ENCODE peak calls at places on chromosomes 11 and 22, in nine cellular contexts. T is AG04450, X is osteoblast, J is heart right ventricle, R is stomach, K is kidney epithelial cell, M is H1, G is right lobe of liver, P is right cardiac atrium. C is an unnamed sample.

GRCh38 chr11:113895367-113896155 is 9.0 kb upstream of the HTR3B start:
- DNase-seq in J (no peak), K (no peak), M (no peak), R (no peak), P (no peak), X (peak; percentile 23), G (no peak), T (no peak), C (peak; percentile 49)

GRCh38 chr11:78420796-78421209 is 3.2 kb upstream of the GAB2 start:
- DNase-seq in K (peak; percentile 65), P (peak; percentile 81), M (no peak), J (peak; percentile 56), X (peak; percentile 87), G (no peak), T (no peak), R (peak; percentile 42), C (no peak)

GRCh38 chr22:45527456-45527855 is 24.8 kb downstream of the FBLN1 start:
- DNase-seq in X (peak; percentile 71), J (no peak), G (no peak), M (no peak), T (no peak), R (no peak), K (no peak), P (no peak), C (no peak)

GRCh38 chr11:69535928-69536327 is 54.5 kb downstream of the LINC01488 start:
- DNase-seq in R (no peak), M (no peak), X (peak; percentile 52), P (no peak), T (no peak), G (no peak), J (no peak), K (no peak), C (no peak)

GRCh38 chr22:37479196-37479595 is 7.0 kb downstream of the MFNG start:
- DNase-seq in X (no peak), P (no peak), T (no peak), R (no peak), M (no peak), G (no peak), K (no peak), J (no peak), C (no peak)

GRCh38 chr11:123020968-123021367 is 39.3 kb upstream of the BSX start:
- DNase-seq in G (no peak), M (no peak), P (no peak), T (peak; percentile 29), J (no peak), R (no peak), K (no peak), X (peak; percentile 91), C (peak; percentile 81)

GRCh38 chr11:130269544-130269943 is 45.2 kb downstream of the ZBTB44 start:
- DNase-seq in M (no peak), R (no peak), T (no peak), G (no peak), P (no peak), J (no peak), X (peak; percentile 13), K (no peak), C (no peak)

GRCh38 chr11:69172674-69173073 is 16.9 kb downstream of the SMIM38 start:
- DNase-seq in M (no peak), G (no peak), T (no peak), K (no peak), X (peak; percentile 83), J (no peak), R (no peak), P (no peak), C (no peak)

GRCh38 chr11:79973701-79974626 is 533.1 kb upstream of the TENM4 start:
- DNase-seq in G (peak; percentile 46), T (no peak), J (no peak), R (no peak), M (peak; percentile 23), K (no peak), P (no peak), X (peak; percentile 66), C (peak; percentile 1)

GRCh38 chr22:38450234-38450797 is 4.7 kb downstream of the KCNJ4 start:
- DNase-seq in J (peak; percentile 48), X (peak; percentile 85), M (no peak), G (no peak), K (no peak), R (no peak), P (no peak), T (no peak), C (no peak)

GRCh38 chr22:19969141-19969928 is 27.7 kb upstream of the TXNRD2 start:
- DNase-seq in J (no peak), X (peak; percentile 82), K (no peak), T (no peak), G (no peak), R (no peak), M (no peak), P (no peak), C (no peak)

GRCh38 chr11:69170704-69171103 is 15.0 kb downstream of the SMIM38 start:
- DNase-seq in T (no peak), G (no peak), M (no peak), P (no peak), J (no peak), X (no peak), K (no peak), R (no peak), C (no peak)

GRCh38 chr11:65279713-65280459 is 18.1 kb downstream of the POLA2 start:
- DNase-seq in J (no peak), P (peak; percentile 62), G (no peak), M (no peak), T (peak; percentile 86), X (peak; percentile 73), K (peak; percentile 97), R (peak; percentile 38), C (no peak)

GRCh38 chr11:78789365-78789764 is 214.7 kb upstream of the NARS2 start:
- DNase-seq in R (no peak), P (no peak), G (no peak), J (no peak), T (no peak), X (no peak), M (no peak), K (no peak), C (no peak)

GRCh38 chr22:41264408-41264941 is 21.5 kb downstream of the RANGAP1 start:
- DNase-seq in X (peak; percentile 76), P (no peak), M (no peak), G (no peak), J (no peak), T (no peak), R (no peak), K (no peak), C (no peak)

GRCh38 chr11:126733685-126734084 is 266.9 kb downstream of the KIRREL3 start:
- DNase-seq in T (no peak), J (no peak), G (no peak), R (no peak), K (no peak), P (no peak), M (no peak), X (no peak), C (no peak)

GRCh38 chr11:63882555-63883242 is 34.3 kb downstream of the RCOR2 start:
- DNase-seq in P (peak; percentile 37), G (no peak), X (no peak), J (no peak), M (no peak), R (no peak), T (no peak), K (no peak), C (peak; percentile 86)

GRCh38 chr11:117796456-117797428 is at the start of gene DSCAML1:
- DNase-seq in G (no peak), T (no peak), K (no peak), X (peak; percentile 88), P (peak; percentile 60), J (peak; percentile 43), R (no peak), M (no peak), C (peak; percentile 93)
- H3K4me3 ChIP-seq in G (no peak within 1 kb of the TSS), T (no peak within 1 kb of the TSS), K (peak within 1 kb of the TSS; percentile 37), X (no peak within 1 kb of the TSS), P (peak within 1 kb of the TSS; percentile 36), J (peak within 1 kb of the TSS; percentile 37), R (peak within 1 kb of the TSS; percentile 30), M (peak within 1 kb of the TSS; percentile 72), C (peak within 1 kb of the TSS; percentile 37)

GRCh38 chr11:32426192-32426591 is 9.1 kb downstream of the WT1 start:
- DNase-seq in J (no peak), G (no peak), M (no peak), R (no peak), X (peak; percentile 64), P (no peak), K (no peak), T (no peak), C (peak; percentile 54)
- H3K27me3 ChIP-seq in J (no peaks in the 10 kb centered on the region), G (peaks cover 5% of the 10 kb centered on the region), M (peaks cover 55% of the 10 kb centered on the region), R (peaks cover 32% of the 10 kb centered on the region), X (peaks cover 80% of the 10 kb centered on the region), P (no peaks in the 10 kb centered on the region), K (peaks cover 50% of the 10 kb centered on the region), T (peaks cover 60% of the 10 kb centered on the region), C (peaks cover 62% of the 10 kb centered on the region)

GRCh38 chr11:61555051-61555969 is 25.6 kb downstream of the SYT7 start:
- DNase-seq in J (no peak), K (no peak), P (no peak), M (no peak), X (no peak), G (no peak), R (no peak), T (no peak), C (peak; percentile 96)
- H3K4me3 ChIP-seq in J (no peak overlapping the region), K (no peak overlapping the region), P (no peak overlapping the region), M (peak overlapping the region; percentile 62), X (peak overlapping the region; percentile 33), G (no peak overlapping the region), R (no peak overlapping the region), T (no peak overlapping the region), C (peak overlapping the region; percentile 35)

GRCh38 chr11:6596237-6596877 is 7.1 kb downstream of the RRP8 start:
- DNase-seq in K (no peak), T (no peak), J (no peak), M (no peak), P (no peak), R (no peak), X (no peak), G (no peak), C (no peak)

GRCh38 chr11:6599884-6600390 is 3.5 kb downstream of the RRP8 start:
- DNase-seq in M (no peak), K (no peak), G (no peak), R (no peak), J (no peak), T (no peak), X (no peak), P (no peak), C (no peak)

GRCh38 chr11:6599449-6599848 is 4.0 kb downstream of the RRP8 start:
- DNase-seq in K (no peak), P (no peak), T (no peak), X (no peak), M (no peak), G (no peak), R (no peak), J (no peak), C (no peak)

GRCh38 chr11:6598555-6598954 is 4.9 kb downstream of the RRP8 start:
- DNase-seq in K (no peak), R (no peak), P (no peak), X (no peak), T (no peak), J (no peak), M (no peak), G (peak; percentile 74), C (no peak)

DNA sequence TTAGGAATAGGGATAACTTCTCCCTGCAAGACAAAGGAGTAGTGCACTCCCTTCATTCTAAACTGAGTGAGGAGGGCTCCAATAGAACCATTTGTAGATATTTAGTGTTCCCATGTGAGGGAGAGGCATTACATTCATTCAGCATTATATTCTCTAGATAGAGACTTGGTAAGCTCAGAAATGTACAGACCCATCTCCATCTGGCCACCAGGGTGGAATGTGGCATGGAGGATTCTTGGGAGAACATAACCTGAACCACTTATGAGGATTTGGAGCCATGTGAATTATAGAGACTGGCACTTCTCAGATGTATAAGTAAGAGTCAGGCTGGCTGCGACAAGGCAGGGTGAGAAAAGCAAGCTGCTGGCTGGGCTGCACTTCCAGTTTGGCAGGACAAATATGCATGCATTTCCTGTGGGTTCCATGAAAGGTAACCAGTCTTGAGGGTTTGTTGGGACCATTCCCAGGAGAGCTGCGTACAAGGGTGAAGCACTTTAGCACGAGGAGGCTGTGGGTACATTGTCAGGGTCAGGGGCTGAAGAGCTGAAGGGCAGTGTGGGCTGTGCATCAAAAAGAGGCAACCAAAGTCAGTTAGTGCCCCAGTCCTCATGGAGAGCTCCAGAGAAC is 9.2 kb downstream of the RRP8 start:
- DNase-seq in P (no peak), J (no peak), K (no peak), T (no peak), M (no peak), G (no peak), R (no peak), X (no peak), C (no peak)
- H3K27me3 ChIP-seq in P (no peaks in the 10 kb centered on the region), J (no peaks in the 10 kb centered on the region), K (no peaks in the 10 kb centered on the region), T (no peaks in the 10 kb centered on the region), M (no peaks in the 10 kb centered on the region), G (no peaks in the 10 kb centered on the region), R (no peaks in the 10 kb centered on the region), X (no peaks in the 10 kb centered on the region), C (no peaks in the 10 kb centered on the region)

C was measured in H7.